ENCODE peak calls at places on chromosomes 12 and 14, in eight cellular contexts. Z, V, C, E, B, T, U and X are unnamed samples. For H3K9me3, the result is how much of the 10 kb centered on the place peaks cover.

GRCh38 chr12:53825246-53826081 is 73.7 kb upstream of the CISTR start:
- DNase-seq in Z (no peak), V (no peak), C (no peak), E (no peak), B (no peak), T (no peak), U (no peak), X (no peak)

GRCh38 chr12:50200507-50201273 is 33.5 kb upstream of the CERS5 start:
- DNase-seq in Z (no peak), V (no peak), C (no peak), E (no peak), B (no peak), T (no peak), U (no peak), X (no peak)

GRCh38 chr14:56491299-56492285 is 88.0 kb upstream of the TMEM260 start:
- DNase-seq in Z (peak), V (peak), C (no peak), E (no peak), B (peak), T (no peak), U (no peak), X (no peak)

GRCh38 chr14:41960316-41960715 is 353.6 kb downstream of the LRFN5 start:
- DNase-seq in Z (no peak), V (no peak), C (no peak), E (no peak), B (no peak), T (no peak), U (no peak), X (no peak)

GRCh38 chr12:15689751-15690191 is 99.4 kb downstream of the EPS8 start:
- DNase-seq in Z (no peak), V (no peak), C (no peak), E (no peak), B (no peak), T (no peak), U (no peak), X (no peak)

GRCh38 chr12:116601524-116601923 is 42.3 kb downstream of the MAP1LC3B2 start:
- DNase-seq in Z (no peak), V (no peak), C (no peak), E (no peak), B (no peak), T (no peak), U (no peak), X (no peak)

GRCh38 chr12:27101290-27101689 is 18.9 kb upstream of the C12orf71 start:
- DNase-seq in Z (no peak), V (no peak), C (no peak), E (no peak), B (no peak), T (no peak), U (no peak), X (no peak)

GRCh38 chr12:91991397-91992187 is 154.1 kb downstream of the BTG1 start:
- DNase-seq in Z (peak), V (no peak), C (no peak), E (no peak), B (no peak), T (no peak), U (no peak), X (no peak)

GRCh38 chr12:109275173-109275572 is 33.9 kb downstream of the FOXN4 start:
- DNase-seq in Z (no peak), V (no peak), C (no peak), E (no peak), B (no peak), T (no peak), U (no peak), X (no peak)

GRCh38 chr12:99605-100004 is 33.0 kb downstream of the IQSEC3 start:
- DNase-seq in Z (no peak), V (no peak), C (no peak), E (no peak), B (no peak), T (no peak), U (no peak), X (no peak)

GRCh38 chr12:80162177-80162576 is 62.8 kb downstream of the OTOGL start:
- DNase-seq in Z (no peak), V (no peak), C (no peak), E (no peak), B (no peak), T (no peak), U (no peak), X (no peak)

GRCh38 chr14:53193193-53193592 is 40.1 kb upstream of the DDHD1 start:
- DNase-seq in Z (no peak), V (no peak), C (no peak), E (no peak), B (no peak), T (no peak), U (no peak), X (no peak)

GRCh38 chr12:53299101-53299453 is 418 bp upstream of the MYG1 start:
- DNase-seq in Z (no peak), V (no peak), C (no peak), E (no peak), B (no peak), T (no peak), U (no peak), X (no peak)

GRCh38 chr12:14785568-14785967 is 17.7 kb downstream of the WBP11 start:
- DNase-seq in Z (no peak), V (no peak), C (no peak), E (no peak), B (no peak), T (no peak), U (no peak), X (no peak)

GRCh38 chr12:98595152-98595988 is 1.9 kb downstream of the SLC25A3 start:
- DNase-seq in Z (peak), V (no peak), C (no peak), E (no peak), B (no peak), T (no peak), U (no peak), X (no peak)

GRCh38 chr14:77923131-77923933 is 123.4 kb downstream of the ADCK1 start:
- DNase-seq in Z (no peak), V (no peak), C (no peak), E (no peak), B (no peak), T (no peak), U (no peak), X (no peak)

GRCh38 chr14:37153483-37153882 is 18.9 kb downstream of the SLC25A21 start:
- DNase-seq in Z (no peak), V (no peak), C (no peak), E (no peak), B (no peak), T (no peak), U (no peak), X (no peak)

GRCh38 chr12:15883536-15883935 is 1.3 kb downstream of the STRAP start:
- DNase-seq in Z (no peak), V (no peak), C (no peak), E (no peak), B (no peak), T (no peak), U (no peak), X (no peak)

GRCh38 chr12:9095322-9095721 is 20.4 kb downstream of the A2M start:
- DNase-seq in Z (no peak), V (no peak), C (no peak), E (no peak), B (no peak), T (no peak), U (no peak), X (no peak)

GRCh38 chr12:124024263-124024678 is 51.3 kb downstream of the ZNF664 start:
- DNase-seq in Z (no peak), V (no peak), C (no peak), E (no peak), B (no peak), T (no peak), U (no peak), X (no peak)

GRCh38 chr14:52950410-52950897 is 396 bp downstream of the FERMT2 start:
- DNase-seq in Z (peak), V (peak), C (peak), E (peak), B (no peak), T (peak), U (no peak), X (peak)

GRCh38 chr14:33742166-33742565 is 208.7 kb downstream of the EGLN3 start:
- DNase-seq in Z (no peak), V (no peak), C (no peak), E (no peak), B (no peak), T (no peak), U (no peak), X (no peak)

GRCh38 chr14:93103392-93104080 is 12.2 kb downstream of the ITPK1 start:
- DNase-seq in Z (peak), V (no peak), C (peak), E (no peak), B (peak), T (no peak), U (peak), X (no peak)

GRCh38 chr12:34395056-34396005 is 373.0 kb downstream of the ALG10 start:
- DNase-seq in Z (no peak), V (peak), C (peak), E (peak), B (peak), T (peak), U (no peak), X (peak)

GRCh38 chr14:78075033-78075432 is 95.1 kb upstream of the NRXN3 start:
- DNase-seq in Z (no peak), V (no peak), C (no peak), E (no peak), B (no peak), T (no peak), U (no peak), X (no peak)

GRCh38 chr12:46372852-46373302 is 304 bp upstream of the SLC38A2 start:
- DNase-seq in Z (no peak), V (no peak), C (no peak), E (no peak), B (no peak), T (no peak), U (no peak), X (no peak)

GRCh38 chr12:12700249-12700648 is 4.3 kb upstream of the GPR19 start:
- DNase-seq in Z (no peak), V (no peak), C (no peak), E (no peak), B (no peak), T (no peak), U (no peak), X (no peak)

GRCh38 chr12:104788848-104789271 is 169.2 kb downstream of the SLC41A2 start:
- DNase-seq in Z (no peak), V (no peak), C (no peak), E (no peak), B (no peak), T (no peak), U (no peak), X (no peak)

GRCh38 chr14:76774471-76775158 is 13.3 kb downstream of the VASH1 start:
- DNase-seq in Z (no peak), V (no peak), C (no peak), E (no peak), B (peak), T (no peak), U (no peak), X (no peak)

GRCh38 chr12:77728018-77728417 is 102.7 kb upstream of the NAV3 start:
- DNase-seq in Z (no peak), V (no peak), C (no peak), E (no peak), B (no peak), T (no peak), U (no peak), X (no peak)

GRCh38 chr12:77940011-77940423 is 109.3 kb downstream of the NAV3 start:
- DNase-seq in Z (no peak), V (no peak), C (no peak), E (no peak), B (no peak), T (no peak), U (no peak), X (no peak)

GRCh38 chr12:91785655-91786489 is 359.8 kb downstream of the BTG1 start:
- DNase-seq in Z (peak), V (no peak), C (no peak), E (no peak), B (no peak), T (no peak), U (no peak), X (no peak)

GRCh38 chr14:95871531-95871930 is 5.1 kb upstream of the TUNAR start:
- DNase-seq in Z (no peak), V (no peak), C (no peak), E (no peak), B (no peak), T (no peak), U (no peak), X (no peak)

GRCh38 chr14:95875831-95876768 is 532 bp upstream of the TUNAR start:
- DNase-seq in Z (no peak), V (no peak), C (no peak), E (no peak), B (no peak), T (no peak), U (no peak), X (no peak)

GRCh38 chr14:95872777-95873176 is 3.9 kb upstream of the TUNAR start:
- DNase-seq in Z (no peak), V (no peak), C (no peak), E (no peak), B (no peak), T (no peak), U (no peak), X (no peak)

GRCh38 chr14:95877633-95878032 is 1.0 kb downstream of the TUNAR start:
- DNase-seq in Z (no peak), V (no peak), C (no peak), E (no peak), B (no peak), T (no peak), U (no peak), X (no peak)

DNA sequence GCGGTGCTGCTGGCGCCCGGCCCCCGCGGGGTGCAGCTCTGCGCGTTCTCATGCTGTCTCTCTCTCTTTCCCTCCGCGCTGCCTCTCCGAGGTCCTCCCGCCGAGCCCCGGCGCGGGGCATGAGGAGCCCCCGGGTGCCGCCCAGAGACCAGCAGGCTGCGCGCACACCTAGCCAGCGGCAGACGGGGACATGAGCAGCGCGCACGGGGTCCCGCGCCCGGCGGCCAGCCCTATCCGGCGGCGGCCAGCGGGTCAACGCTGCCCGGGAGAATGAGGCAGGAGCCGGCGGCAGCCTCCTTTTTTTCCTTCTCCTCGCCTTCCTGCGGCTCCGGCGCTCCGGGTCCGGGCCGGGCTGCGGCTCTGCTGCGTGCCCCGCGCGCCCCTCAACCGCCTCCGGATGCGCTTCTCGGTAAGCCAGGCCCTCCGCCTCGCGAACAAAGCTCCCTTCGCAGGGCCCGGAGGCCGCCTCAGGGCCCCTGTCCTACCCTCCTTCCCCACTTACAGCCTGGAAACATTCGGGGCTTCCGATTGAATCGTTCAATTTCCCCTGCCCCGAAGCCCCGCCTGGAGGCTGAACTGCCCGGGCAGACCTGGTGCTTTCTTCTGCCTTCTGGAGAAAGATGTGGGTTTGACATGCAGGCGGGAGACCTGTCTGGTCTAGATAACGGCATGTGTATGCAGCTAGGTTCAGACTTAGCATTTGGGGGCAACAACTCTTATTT is at the start of gene TUNAR:
- DNase-seq in Z (no peak), V (peak), C (no peak), E (no peak), B (no peak), T (no peak), U (no peak), X (no peak)
- H3K4me3 ChIP-seq in Z (no peak), V (no peak), C (no peak), E (peak), B (no peak), T (no peak), U (no peak), X (peak)

GRCh38 chr14:98466807-98467206 is 805.2 kb downstream of the BCL11B start:
- DNase-seq in Z (no peak), V (no peak), C (no peak), E (no peak), B (no peak), T (no peak), U (no peak), X (no peak)

GRCh38 chr14:98458702-98459101 is 813.3 kb downstream of the BCL11B start:
- DNase-seq in Z (no peak), V (no peak), C (no peak), E (no peak), B (no peak), T (no peak), U (no peak), X (no peak)

DNA sequence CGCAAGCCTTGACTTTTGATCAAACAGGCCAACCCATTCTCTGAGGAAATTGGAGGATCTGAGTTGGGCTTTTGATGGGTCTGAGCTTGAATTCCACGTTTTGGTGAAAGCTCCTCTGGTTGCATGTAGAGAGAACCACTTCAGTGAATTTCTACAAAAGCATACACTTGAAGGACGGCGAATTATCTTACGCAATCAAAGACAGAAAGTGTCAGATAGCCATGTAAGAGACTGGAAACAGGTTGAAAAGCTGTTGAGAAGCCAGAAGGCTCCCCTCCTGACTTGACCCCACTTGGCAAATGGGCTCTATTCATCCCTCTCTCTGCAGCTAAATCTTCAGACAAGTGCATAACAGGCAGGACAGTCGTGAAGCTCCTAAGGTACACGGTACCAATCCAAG is 809.1 kb downstream of the BCL11B start:
- DNase-seq in Z (no peak), V (no peak), C (no peak), E (no peak), B (no peak), T (no peak), U (no peak), X (no peak)
- H3K9me3 ChIP-seq in Z (under half), V (under half), C (under half), E (under half), B (under half), T (under half), U (under half), X (under half)

GRCh38 chr12:45217846-45218245 is 2.0 kb downstream of the ANO6 start:
- DNase-seq in Z (no peak), V (no peak), C (no peak), E (no peak), B (no peak), T (no peak), U (no peak), X (no peak)
- H3K4me3 ChIP-seq in Z (peak), V (no peak), C (no peak), E (peak), B (peak), T (no peak), U (no peak), X (peak)

GRCh38 chr14:106390947-106391346 is 864.6 kb downstream of the TMEM121 start:
- DNase-seq in Z (no peak), V (no peak), C (no peak), E (no peak), B (no peak), T (no peak), U (no peak), X (no peak)
- H3K9me3 ChIP-seq in Z (under half), V (under half), C (under half), E (under half), B (under half), T (under half), U (under half), X (under half)

DNA sequence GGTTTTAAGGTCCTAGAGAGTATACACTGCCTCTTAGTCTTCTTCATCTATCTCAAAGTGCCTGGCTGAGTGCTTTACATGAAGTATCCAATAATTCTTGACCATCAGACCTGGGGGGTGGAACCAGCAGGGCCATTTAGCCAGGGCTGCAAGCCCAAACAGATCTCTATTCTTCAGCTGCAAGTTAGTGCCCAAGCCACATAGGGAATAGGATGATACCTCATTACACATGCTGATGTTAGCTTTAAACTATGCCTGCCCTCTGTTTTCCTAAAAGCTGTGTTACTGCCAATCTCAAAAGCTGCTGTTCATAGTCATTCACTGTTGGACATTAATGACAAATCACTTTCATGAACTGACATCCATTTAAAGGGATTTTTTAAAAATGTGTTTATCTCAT is 16.7 kb upstream of the IFNG start:
- DNase-seq in Z (no peak), V (no peak), C (no peak), E (no peak), B (no peak), T (no peak), U (no peak), X (no peak)
- H3K4me3 ChIP-seq in Z (peak), V (no peak), C (no peak), E (no peak), B (no peak), T (no peak), U (peak), X (no peak)

GRCh38 chr12:130194154-130194553 is 31.9 kb downstream of the FZD10 start:
- DNase-seq in Z (no peak), V (no peak), C (no peak), E (no peak), B (no peak), T (no peak), U (no peak), X (no peak)
- H3K9me3 ChIP-seq in Z (under half), V (under half), C (under half), E (under half), B (under half), T (under half), U (under half), X (under half)

GRCh38 chr14:35180179-35180578 is 57.8 kb downstream of the PRORP start:
- DNase-seq in Z (no peak), V (no peak), C (no peak), E (no peak), B (no peak), T (no peak), U (no peak), X (no peak)
- H3K4me3 ChIP-seq in Z (no peak), V (no peak), C (no peak), E (no peak), B (no peak), T (no peak), U (no peak), X (no peak)

GRCh38 chr12:31900271-31900670 is 58.9 kb upstream of the RESF1 start:
- DNase-seq in Z (no peak), V (no peak), C (no peak), E (no peak), B (no peak), T (no peak), U (no peak), X (no peak)

GRCh38 chr12:31896514-31897039 is 62.6 kb upstream of the RESF1 start:
- DNase-seq in Z (peak), V (no peak), C (no peak), E (peak), B (peak), T (no peak), U (peak), X (no peak)

GRCh38 chr12:31899136-31899535 is 60.1 kb upstream of the RESF1 start:
- DNase-seq in Z (no peak), V (no peak), C (no peak), E (no peak), B (no peak), T (no peak), U (no peak), X (no peak)

GRCh38 chr12:31897791-31898503 is 61.3 kb upstream of the RESF1 start:
- DNase-seq in Z (no peak), V (peak), C (no peak), E (peak), B (no peak), T (no peak), U (peak), X (peak)

DNA sequence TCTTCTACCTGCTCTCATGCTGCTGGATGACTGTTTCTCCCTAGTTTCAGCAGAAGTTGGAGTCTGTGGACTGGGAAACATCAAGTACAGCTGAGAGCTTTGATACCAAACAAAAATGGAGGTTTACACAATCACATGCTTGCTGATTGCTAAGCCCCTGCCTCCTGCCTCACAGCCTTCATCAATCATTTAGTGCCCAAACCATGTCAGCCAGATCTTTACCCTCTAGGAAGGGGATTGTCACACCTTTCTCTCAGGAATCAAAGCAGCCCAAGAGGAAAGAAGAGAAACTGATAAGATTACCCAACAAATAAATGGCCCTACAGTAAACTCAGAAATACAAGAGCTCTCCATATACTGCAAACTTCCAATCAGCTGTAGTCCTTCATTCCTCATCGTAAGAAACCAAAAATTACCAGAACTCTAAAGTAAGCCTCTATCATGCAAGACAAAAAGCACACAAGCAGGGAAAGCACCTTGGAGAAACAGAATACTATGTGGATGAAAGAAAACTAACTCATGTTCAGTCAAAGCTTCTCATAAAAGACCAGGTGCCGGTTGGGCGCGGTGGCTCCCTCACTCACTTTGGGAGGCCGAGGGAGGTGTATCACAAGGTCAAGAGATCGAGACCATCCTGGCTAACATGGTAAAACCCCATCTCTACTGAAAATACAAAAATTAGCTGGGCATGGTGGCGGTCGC is 63.6 kb upstream of the RESF1 start:
- DNase-seq in Z (no peak), V (no peak), C (no peak), E (no peak), B (no peak), T (no peak), U (no peak), X (no peak)
- H3K9me3 ChIP-seq in Z (under half), V (under half), C (under half), E (under half), B (under half), T (under half), U (under half), X (under half)